ENCODE peak calls at places on chromosomes 3 and 15, in eight cellular contexts. Y is A549, T is K562, V is WTC11, M is H1, L is SK-N-SH, Q is HepG2, K is GM12878. W is an unnamed sample.

GRCh38 chr3:56187051-56187450 is 281.2 kb downstream of the ERC2 start:
- DNase-seq in Y (no peak), T (no peak), V (no peak), M (no peak), L (no peak), Q (no peak), K (no peak), W (no peak)

GRCh38 chr15:69088300-69088965 is 72.0 kb upstream of the GLCE start:
- DNase-seq in Y (no peak), T (no peak), V (no peak), M (no peak), L (no peak), Q (no peak), K (no peak), W (no peak)

GRCh38 chr3:187831125-187832051 is 86.1 kb upstream of the BCL6 start:
- DNase-seq in Y (no peak), T (no peak), V (no peak), M (no peak), L (no peak), Q (no peak), K (no peak), W (peak)

GRCh38 chr3:142003291-142003690 is 126.8 kb downstream of the ATP1B3 start:
- DNase-seq in Y (no peak), T (no peak), V (no peak), M (no peak), L (no peak), Q (no peak), K (no peak), W (no peak)

GRCh38 chr3:36991147-36991546 is 1.8 kb downstream of the EPM2AIP1 start:
- DNase-seq in Y (no peak), T (no peak), V (no peak), M (no peak), L (no peak), Q (no peak), K (no peak), W (no peak)

GRCh38 chr3:181327349-181327748 is 337.8 kb upstream of the DNAJC19 start:
- DNase-seq in Y (no peak), T (no peak), V (no peak), M (no peak), L (no peak), Q (no peak), K (no peak), W (no peak)

GRCh38 chr3:172104471-172105072 is 65.2 kb downstream of the FNDC3B start:
- DNase-seq in Y (peak), T (peak), V (peak), M (no peak), L (peak), Q (no peak), K (no peak), W (no peak)

GRCh38 chr3:32309653-32310242 is 71.3 kb downstream of the CMTM8 start:
- DNase-seq in Y (no peak), T (no peak), V (no peak), M (no peak), L (no peak), Q (no peak), K (peak), W (no peak)

GRCh38 chr3:184255291-184256039 is 5.9 kb downstream of the CAMK2N2 start:
- DNase-seq in Y (no peak), T (no peak), V (no peak), M (no peak), L (no peak), Q (no peak), K (no peak), W (no peak)

GRCh38 chr15:29018406-29018805 is 132.6 kb downstream of the APBA2 start:
- DNase-seq in Y (no peak), T (no peak), V (peak), M (peak), L (no peak), Q (no peak), K (no peak), W (no peak)

GRCh38 chr3:177050466-177051237 is 146.6 kb downstream of the TBL1XR1 start:
- DNase-seq in Y (peak), T (no peak), V (no peak), M (no peak), L (peak), Q (peak), K (no peak), W (peak)

GRCh38 chr3:54065140-54065539 is 57.2 kb upstream of the CACNA2D3 start:
- DNase-seq in Y (no peak), T (no peak), V (no peak), M (no peak), L (no peak), Q (no peak), K (no peak), W (no peak)

GRCh38 chr3:52315006-52315405 is 1.1 kb upstream of the DNAH1 start:
- DNase-seq in Y (no peak), T (no peak), V (no peak), M (no peak), L (no peak), Q (no peak), K (no peak), W (no peak)

GRCh38 chr15:85062560-85062959 is 80.9 kb downstream of the PDE8A start:
- DNase-seq in Y (no peak), T (no peak), V (no peak), M (no peak), L (no peak), Q (no peak), K (no peak), W (no peak)

GRCh38 chr3:177633671-177634207 is 436.5 kb upstream of the TBL1XR1 start:
- DNase-seq in Y (peak), T (no peak), V (no peak), M (no peak), L (no peak), Q (no peak), K (no peak), W (peak)

GRCh38 chr3:138834359-138835176 is at the start of gene PIK3CB:
- DNase-seq in Y (peak), T (peak), V (peak), M (peak), L (peak), Q (peak), K (no peak), W (peak)

GRCh38 chr3:138829097-138829496 is 5.6 kb downstream of the PIK3CB start:
- DNase-seq in Y (no peak), T (no peak), V (no peak), M (no peak), L (no peak), Q (no peak), K (no peak), W (no peak)

GRCh38 chr3:138835177-138835757 is 539 bp upstream of the PIK3CB start:
- DNase-seq in Y (no peak), T (no peak), V (no peak), M (no peak), L (no peak), Q (no peak), K (no peak), W (no peak)

GRCh38 chr3:138829886-138830510 is 4.7 kb downstream of the PIK3CB start:
- DNase-seq in Y (no peak), T (no peak), V (no peak), M (no peak), L (no peak), Q (no peak), K (no peak), W (no peak)

GRCh38 chr3:138833908-138834358 is 795 bp downstream of the PIK3CB start:
- DNase-seq in Y (no peak), T (peak), V (no peak), M (no peak), L (peak), Q (no peak), K (no peak), W (peak)
- TF ChIP-seq USF2 in Y (no peak), T (no peak), V (no peak), M (no peak), L (no peak), Q (no peak), K (no peak), W (no peak)

GRCh38 chr15:87924433-87924832 is 332.1 kb downstream of the NTRK3 start:
- DNase-seq in Y (no peak), T (no peak), V (no peak), M (no peak), L (no peak), Q (no peak), K (no peak), W (no peak)
- TF ChIP-seq USF2 in Y (no peak), T (no peak), V (no peak), M (no peak), L (no peak), Q (no peak), K (no peak), W (no peak)

DNA sequence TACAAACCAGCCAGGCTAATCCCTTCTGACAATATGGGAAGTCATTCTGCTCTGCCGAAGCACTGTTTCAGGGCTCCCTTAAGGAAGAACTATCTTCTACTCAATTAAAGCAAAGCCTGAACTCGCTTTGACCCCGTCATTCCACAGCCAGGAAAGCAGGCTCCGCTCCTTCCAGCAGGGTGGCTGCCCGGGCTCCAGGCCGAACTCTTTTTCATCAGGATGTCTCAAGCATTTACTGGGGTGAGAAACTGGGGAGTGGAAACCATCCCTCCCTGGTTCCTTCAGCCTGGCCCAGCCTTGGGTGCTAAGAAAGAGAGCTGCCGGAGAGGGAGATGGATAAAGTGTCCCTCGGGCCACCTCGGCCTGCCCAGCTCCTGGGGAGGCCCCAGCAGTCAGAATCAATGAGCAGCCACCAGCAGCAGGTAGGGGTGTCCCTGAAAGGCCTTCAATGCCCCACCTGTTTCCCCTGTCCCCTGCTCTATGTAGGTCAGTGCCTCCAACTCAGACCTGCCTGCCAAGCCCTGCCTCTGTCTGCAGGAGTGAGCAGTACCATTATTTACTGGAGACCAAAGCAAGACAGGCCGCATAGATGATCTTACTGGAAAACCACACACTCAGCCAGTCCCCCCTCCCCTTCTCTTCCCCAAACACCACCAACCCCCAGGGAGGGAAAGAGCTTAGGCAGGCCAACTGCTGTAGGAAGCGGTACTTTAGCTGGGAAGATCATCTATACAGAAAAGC is 225.6 kb upstream of the TLE3 start:
- DNase-seq in Y (no peak), T (no peak), V (no peak), M (no peak), L (peak), Q (no peak), K (no peak), W (no peak)
- TF ChIP-seq USF2 in Y (no peak), T (no peak), V (no peak), M (no peak), L (no peak), Q (no peak), K (no peak), W (no peak)

GRCh38 chr15:44780608-44781007 is 44.3 kb downstream of the TRIM69 start:
- DNase-seq in Y (no peak), T (no peak), V (no peak), M (no peak), L (no peak), Q (no peak), K (no peak), W (no peak)
- TF ChIP-seq USF2 in Y (no peak), T (no peak), V (no peak), M (no peak), L (no peak), Q (no peak), K (no peak), W (no peak)

DNA sequence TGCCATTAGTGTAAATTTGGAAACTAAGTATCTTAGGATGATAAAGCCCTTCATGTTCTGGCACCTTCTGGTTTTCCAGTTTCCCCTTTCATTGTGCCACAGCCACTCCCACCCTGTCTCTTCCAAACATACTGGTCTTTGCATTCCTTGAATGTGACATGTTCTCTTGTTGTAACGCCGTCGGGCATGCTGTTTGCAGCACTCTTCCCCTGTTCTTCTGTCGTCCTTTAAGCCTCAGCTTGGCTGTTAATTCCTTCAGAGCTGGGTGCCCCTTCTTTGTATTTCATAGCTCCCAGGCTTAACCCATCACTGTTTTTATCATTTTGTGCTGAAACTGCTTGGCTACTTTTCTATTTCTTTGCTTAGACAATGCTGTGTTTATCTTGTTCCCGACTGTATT is 95.5 kb upstream of the KCNAB1 start:
- DNase-seq in Y (peak), T (no peak), V (no peak), M (no peak), L (no peak), Q (no peak), K (no peak), W (peak)
- TF ChIP-seq USF2 in Y (no peak), T (no peak), V (no peak), M (no peak), L (no peak), Q (no peak), K (no peak), W (no peak)

DNA sequence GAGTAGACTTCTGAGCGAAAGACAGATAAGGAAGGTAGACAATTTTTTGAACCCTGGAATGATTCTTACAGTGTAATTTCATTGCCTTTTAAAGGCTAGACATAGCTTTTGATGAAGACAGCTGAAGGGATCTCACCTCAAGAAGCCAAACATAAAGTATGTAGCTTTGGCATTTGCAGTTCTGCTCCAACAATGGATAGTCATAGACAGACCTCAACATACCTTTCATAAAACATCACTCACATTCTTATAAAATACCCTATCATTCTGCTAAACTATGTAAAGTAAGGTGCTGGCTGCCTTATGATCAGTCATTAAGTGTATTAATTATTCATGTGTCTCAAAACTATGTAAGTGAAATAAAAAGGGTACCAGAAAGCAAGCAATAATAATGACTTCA is 70.0 kb downstream of the UBE3A start:
- DNase-seq in Y (no peak), T (no peak), V (no peak), M (no peak), L (no peak), Q (no peak), K (no peak), W (peak)
- TF ChIP-seq USF2 in Y (no peak), T (no peak), V (no peak), M (no peak), L (no peak), Q (no peak), K (no peak), W (no peak)

GRCh38 chr3:126832933-126833332 is 128.9 kb downstream of the CHCHD6 start:
- DNase-seq in Y (no peak), T (no peak), V (no peak), M (no peak), L (no peak), Q (no peak), K (no peak), W (no peak)

GRCh38 chr3:126837773-126838172 is 133.7 kb downstream of the CHCHD6 start:
- DNase-seq in Y (no peak), T (no peak), V (no peak), M (no peak), L (no peak), Q (no peak), K (no peak), W (no peak)

GRCh38 chr3:126835472-126836219 is 131.6 kb downstream of the CHCHD6 start:
- DNase-seq in Y (peak), T (peak), V (no peak), M (no peak), L (peak), Q (no peak), K (no peak), W (peak)

GRCh38 chr3:126836220-126836860 is 132.3 kb downstream of the CHCHD6 start:
- DNase-seq in Y (no peak), T (no peak), V (no peak), M (no peak), L (no peak), Q (no peak), K (no peak), W (no peak)

DNA sequence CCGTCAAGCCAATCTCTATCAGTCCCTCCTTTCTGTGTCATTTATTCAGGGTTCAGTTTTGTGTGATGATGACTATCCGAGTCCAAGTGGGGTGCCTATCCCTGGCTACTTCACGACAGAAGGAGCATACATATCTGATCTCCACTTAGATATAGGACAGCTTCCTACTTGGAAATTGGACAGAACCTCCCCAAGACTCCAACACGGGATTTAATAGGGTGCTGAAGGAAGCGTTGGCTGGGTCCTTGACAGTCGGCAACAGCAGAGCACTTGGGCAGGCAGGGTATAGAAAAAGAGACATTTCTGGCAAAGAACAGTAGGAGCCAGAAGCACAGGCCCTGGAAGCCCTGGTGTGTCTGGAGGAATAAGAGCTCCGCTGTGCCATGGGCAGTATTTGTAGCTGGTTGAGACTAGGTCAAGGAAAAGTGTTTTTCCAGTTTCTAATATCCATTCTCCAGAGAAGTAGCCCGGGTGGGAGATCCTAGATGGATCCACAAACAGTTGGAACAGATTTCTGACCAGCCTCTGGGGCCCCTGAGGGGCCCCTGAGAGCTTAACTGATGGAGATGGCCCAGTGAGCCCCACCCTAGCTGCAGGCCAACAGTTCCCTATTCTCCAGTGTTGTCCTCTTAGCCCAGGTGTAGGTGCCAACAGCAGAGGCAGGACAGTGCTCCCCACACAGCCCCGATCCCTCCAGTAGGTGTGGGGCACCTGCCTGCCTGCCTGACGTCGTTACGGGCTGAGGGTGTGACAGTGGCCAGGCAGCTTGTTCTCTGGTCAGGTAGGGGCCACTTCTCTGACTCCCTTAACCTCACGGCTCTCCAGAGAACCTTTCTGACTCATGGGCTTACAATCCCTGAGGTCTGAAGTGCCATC is 130.8 kb downstream of the CHCHD6 start:
- DNase-seq in Y (no peak), T (no peak), V (no peak), M (no peak), L (no peak), Q (no peak), K (no peak), W (no peak)
- TF ChIP-seq USF2 in Y (no peak), T (no peak), V (no peak), M (no peak), L (no peak), Q (no peak), K (no peak), W (no peak)